ENCODE peak calls at places on chromosomes 2 and 18, in seven cellular contexts. One of them, this sample, is unnamed.

GRCh38 chr18:61141691-61142090 is 191.5 kb upstream of the CDH20 start:
- DNase-seq in LNCaP clone FGC: no peak
- DNase-seq in activated T-helper 1 cell treated with Interleukin-2 at 50 U/mL for 16 hours: no peak
- DNase-seq in activated CD4-positive, alpha-beta T cell treated with anti-CD3 and anti-CD28 coated beads, Interleukin-2, amount 10 ng/mL, durations not matched to agents 7 days and 5 days: no peak
- DNase-seq in PC-9: no peak
- DNase-seq in stimulated activated CD4-positive, alpha-beta T cell treated with anti-CD3 and anti-CD28 coated beads, Interleukin-4, amount 100 ng/mL, for 24 hours: no peak
- DNase-seq in astrocyte of the cerebellum: no peak
- DNase-seq in this sample: no peak

GRCh38 chr2:101238930-101239759 is 13.5 kb upstream of the CNOT11 start:
- DNase-seq in PC-9: no peak
- DNase-seq in astrocyte of the cerebellum: no peak
- DNase-seq in stimulated activated CD4-positive, alpha-beta T cell treated with anti-CD3 and anti-CD28 coated beads, Interleukin-4, amount 100 ng/mL, for 24 hours: no peak
- DNase-seq in activated CD4-positive, alpha-beta T cell treated with anti-CD3 and anti-CD28 coated beads, Interleukin-2, amount 10 ng/mL, durations not matched to agents 7 days and 5 days: no peak
- DNase-seq in activated T-helper 1 cell treated with Interleukin-2 at 50 U/mL for 16 hours: no peak
- DNase-seq in LNCaP clone FGC: peak
- DNase-seq in this sample: no peak

GRCh38 chr2:38444247-38444646 is 67.2 kb upstream of the ATL2 start:
- DNase-seq in PC-9: peak
- DNase-seq in activated T-helper 1 cell treated with Interleukin-2 at 50 U/mL for 16 hours: no peak
- DNase-seq in stimulated activated CD4-positive, alpha-beta T cell treated with anti-CD3 and anti-CD28 coated beads, Interleukin-4, amount 100 ng/mL, for 24 hours: no peak
- DNase-seq in LNCaP clone FGC: no peak
- DNase-seq in astrocyte of the cerebellum: peak
- DNase-seq in activated CD4-positive, alpha-beta T cell treated with anti-CD3 and anti-CD28 coated beads, Interleukin-2, amount 10 ng/mL, durations not matched to agents 7 days and 5 days: no peak
- DNase-seq in this sample: no peak

GRCh38 chr2:177029075-177029474 is 183.5 kb upstream of the HNRNPA3 start:
- DNase-seq in astrocyte of the cerebellum: no peak
- DNase-seq in activated T-helper 1 cell treated with Interleukin-2 at 50 U/mL for 16 hours: no peak
- DNase-seq in activated CD4-positive, alpha-beta T cell treated with anti-CD3 and anti-CD28 coated beads, Interleukin-2, amount 10 ng/mL, durations not matched to agents 7 days and 5 days: no peak
- DNase-seq in stimulated activated CD4-positive, alpha-beta T cell treated with anti-CD3 and anti-CD28 coated beads, Interleukin-4, amount 100 ng/mL, for 24 hours: no peak
- DNase-seq in LNCaP clone FGC: no peak
- DNase-seq in PC-9: no peak
- DNase-seq in this sample: no peak

GRCh38 chr2:127208313-127208712 is 11.8 kb downstream of the CYP27C1 start:
- DNase-seq in activated CD4-positive, alpha-beta T cell treated with anti-CD3 and anti-CD28 coated beads, Interleukin-2, amount 10 ng/mL, durations not matched to agents 7 days and 5 days: no peak
- DNase-seq in astrocyte of the cerebellum: no peak
- DNase-seq in PC-9: peak
- DNase-seq in activated T-helper 1 cell treated with Interleukin-2 at 50 U/mL for 16 hours: no peak
- DNase-seq in stimulated activated CD4-positive, alpha-beta T cell treated with anti-CD3 and anti-CD28 coated beads, Interleukin-4, amount 100 ng/mL, for 24 hours: no peak
- DNase-seq in LNCaP clone FGC: no peak
- DNase-seq in this sample: no peak

GRCh38 chr2:172442072-172442895 is 14.9 kb downstream of the ITGA6 start:
- DNase-seq in activated T-helper 1 cell treated with Interleukin-2 at 50 U/mL for 16 hours: no peak
- DNase-seq in activated CD4-positive, alpha-beta T cell treated with anti-CD3 and anti-CD28 coated beads, Interleukin-2, amount 10 ng/mL, durations not matched to agents 7 days and 5 days: peak
- DNase-seq in astrocyte of the cerebellum: peak
- DNase-seq in LNCaP clone FGC: no peak
- DNase-seq in PC-9: peak
- DNase-seq in stimulated activated CD4-positive, alpha-beta T cell treated with anti-CD3 and anti-CD28 coated beads, Interleukin-4, amount 100 ng/mL, for 24 hours: peak
- DNase-seq in this sample: no peak

GRCh38 chr2:156398176-156398575 is 38.0 kb upstream of the GPD2 start:
- DNase-seq in PC-9: no peak
- DNase-seq in stimulated activated CD4-positive, alpha-beta T cell treated with anti-CD3 and anti-CD28 coated beads, Interleukin-4, amount 100 ng/mL, for 24 hours: no peak
- DNase-seq in LNCaP clone FGC: no peak
- DNase-seq in activated T-helper 1 cell treated with Interleukin-2 at 50 U/mL for 16 hours: no peak
- DNase-seq in activated CD4-positive, alpha-beta T cell treated with anti-CD3 and anti-CD28 coated beads, Interleukin-2, amount 10 ng/mL, durations not matched to agents 7 days and 5 days: no peak
- DNase-seq in astrocyte of the cerebellum: no peak
- DNase-seq in this sample: no peak

GRCh38 chr2:176643711-176644110 is 374.5 kb downstream of the MTX2 start:
- DNase-seq in astrocyte of the cerebellum: no peak
- DNase-seq in LNCaP clone FGC: no peak
- DNase-seq in stimulated activated CD4-positive, alpha-beta T cell treated with anti-CD3 and anti-CD28 coated beads, Interleukin-4, amount 100 ng/mL, for 24 hours: no peak
- DNase-seq in activated CD4-positive, alpha-beta T cell treated with anti-CD3 and anti-CD28 coated beads, Interleukin-2, amount 10 ng/mL, durations not matched to agents 7 days and 5 days: no peak
- DNase-seq in activated T-helper 1 cell treated with Interleukin-2 at 50 U/mL for 16 hours: no peak
- DNase-seq in PC-9: no peak
- DNase-seq in this sample: no peak

GRCh38 chr2:162475661-162476060 is 131.7 kb downstream of the GCA start:
- DNase-seq in PC-9: no peak
- DNase-seq in LNCaP clone FGC: no peak
- DNase-seq in activated CD4-positive, alpha-beta T cell treated with anti-CD3 and anti-CD28 coated beads, Interleukin-2, amount 10 ng/mL, durations not matched to agents 7 days and 5 days: no peak
- DNase-seq in activated T-helper 1 cell treated with Interleukin-2 at 50 U/mL for 16 hours: no peak
- DNase-seq in stimulated activated CD4-positive, alpha-beta T cell treated with anti-CD3 and anti-CD28 coated beads, Interleukin-4, amount 100 ng/mL, for 24 hours: no peak
- DNase-seq in astrocyte of the cerebellum: no peak
- DNase-seq in this sample: no peak